ENCODE peak calls at places on chromosome 13, in five cellular contexts. R, W, D, K and J are unnamed samples.

GRCh38 chr13:100530645-100531044 is 57.9 kb downstream of the GGACT start:
- DNase-seq in R (no peak), W (no peak), D (no peak), K (peak), J (no peak)

GRCh38 chr13:42495256-42495655 is 78.7 kb upstream of the TNFSF11 start:
- DNase-seq in R (no peak), W (no peak), D (no peak), K (peak), J (peak)

GRCh38 chr13:64078480-64078936 is 2662.9 kb upstream of the PCDH20 start:
- DNase-seq in R (no peak), W (no peak), D (no peak), K (no peak), J (no peak)

GRCh38 chr13:80340643-80341097 is 256 bp downstream of the SPRY2 start:
- DNase-seq in R (no peak), W (no peak), D (no peak), K (peak), J (no peak)

GRCh38 chr13:44373601-44374347 is at the start of gene SERP2:
- DNase-seq in R (peak), W (no peak), D (no peak), K (peak), J (no peak)

GRCh38 chr13:100564444-100565223 is 24.0 kb downstream of the GGACT start:
- DNase-seq in R (no peak), W (no peak), D (no peak), K (no peak), J (no peak)

GRCh38 chr13:74090869-74091605 is 43.2 kb downstream of the KLF12 start:
- DNase-seq in R (no peak), W (no peak), D (no peak), K (no peak), J (no peak)

GRCh38 chr13:48210178-48210577 is 22.8 kb upstream of the ITM2B start:
- DNase-seq in R (no peak), W (no peak), D (no peak), K (peak), J (peak)

GRCh38 chr13:44715287-44716224 is 139.4 kb upstream of the TSC22D1 start:
- DNase-seq in R (no peak), W (no peak), D (no peak), K (peak), J (peak)

GRCh38 chr13:33152389-33152788 is 133.2 kb downstream of the STARD13 start:
- DNase-seq in R (no peak), W (no peak), D (no peak), K (no peak), J (no peak)

GRCh38 chr13:50406831-50407230 is 391.6 kb downstream of the KCNRG start:
- DNase-seq in R (peak), W (no peak), D (no peak), K (no peak), J (no peak)

GRCh38 chr13:37102896-37103295 is 2.6 kb downstream of the CSNK1A1L start:
- DNase-seq in R (no peak), W (no peak), D (no peak), K (no peak), J (no peak)

GRCh38 chr13:89287381-89287780 is 1616.2 kb downstream of the SLITRK5 start:
- DNase-seq in R (no peak), W (no peak), D (no peak), K (no peak), J (no peak)

GRCh38 chr13:36736119-36736726 is 62.4 kb downstream of the SERTM1 start:
- DNase-seq in R (peak), W (peak), D (peak), K (peak), J (peak)

GRCh38 chr13:31049833-31050232 is 111.9 kb downstream of the HSPH1 start:
- DNase-seq in R (no peak), W (no peak), D (no peak), K (no peak), J (no peak)

GRCh38 chr13:84430015-84430414 is 547.7 kb upstream of the SLITRK1 start:
- DNase-seq in R (no peak), W (no peak), D (no peak), K (peak), J (no peak)

GRCh38 chr13:51614350-51614786 is 30.1 kb downstream of the WDFY2 start:
- DNase-seq in R (no peak), W (no peak), D (no peak), K (peak), J (no peak)

GRCh38 chr13:100491164-100491847 is 97.3 kb downstream of the GGACT start:
- DNase-seq in R (no peak), W (no peak), D (no peak), K (no peak), J (no peak)

GRCh38 chr13:80408270-80408669 is 67.3 kb upstream of the SPRY2 start:
- DNase-seq in R (no peak), W (no peak), D (no peak), K (no peak), J (peak)

GRCh38 chr13:81757348-81757950 is 1416.5 kb upstream of the SPRY2 start:
- DNase-seq in R (no peak), W (no peak), D (no peak), K (no peak), J (no peak)

GRCh38 chr13:42405665-42406390 is 133.9 kb downstream of the AKAP11 start:
- DNase-seq in R (no peak), W (no peak), D (no peak), K (peak), J (peak)

GRCh38 chr13:32426191-32426980 is 1.5 kb downstream of the N4BP2L1 start:
- DNase-seq in R (no peak), W (no peak), D (peak), K (peak), J (no peak)

GRCh38 chr13:43272866-43273265 is 249.5 kb downstream of the DNAJC15 start:
- DNase-seq in R (peak), W (no peak), D (no peak), K (no peak), J (no peak)

GRCh38 chr13:44312898-44313551 is 60.6 kb upstream of the SERP2 start:
- DNase-seq in R (no peak), W (peak), D (no peak), K (peak), J (peak)

GRCh38 chr13:36788276-36788675 is 30.7 kb upstream of the RFXAP start:
- DNase-seq in R (no peak), W (no peak), D (no peak), K (peak), J (peak)

GRCh38 chr13:51179432-51179971 is 42.7 kb upstream of the FAM124A start:
- DNase-seq in R (no peak), W (no peak), D (no peak), K (no peak), J (no peak)

GRCh38 chr13:50323440-50324070 is 308.3 kb downstream of the KCNRG start:
- DNase-seq in R (no peak), W (peak), D (no peak), K (peak), J (peak)

GRCh38 chr13:98348476-98348875 is 171.4 kb upstream of the RNF113B start:
- DNase-seq in R (no peak), W (no peak), D (no peak), K (no peak), J (no peak)

GRCh38 chr13:45336025-45336800 is 4.8 kb downstream of the TPT1 start:
- DNase-seq in R (no peak), W (no peak), D (no peak), K (no peak), J (no peak)

GRCh38 chr13:41568990-41569387 is 111.6 kb downstream of the RGCC start:
- DNase-seq in R (no peak), W (no peak), D (no peak), K (peak), J (no peak)

GRCh38 chr13:98480915-98481510 is 95.9 kb downstream of the STK24 start:
- DNase-seq in R (no peak), W (no peak), D (no peak), K (no peak), J (no peak)

GRCh38 chr13:99619207-99619606 is 117.9 kb downstream of the TM9SF2 start:
- DNase-seq in R (no peak), W (no peak), D (no peak), K (no peak), J (no peak)

GRCh38 chr13:37168151-37168550 is 62.7 kb upstream of the CSNK1A1L start:
- DNase-seq in R (no peak), W (no peak), D (no peak), K (peak), J (no peak)

GRCh38 chr13:27979001-27979643 is 9.4 kb downstream of the URAD start:
- DNase-seq in R (peak), W (no peak), D (no peak), K (no peak), J (no peak)
- TF ChIP-seq EZH2 in R (peak), W (no peak), D (no peak), K (peak), J (no peak)

GRCh38 chr13:114236224-114236623 is 1.5 kb downstream of the CDC16 start:
- DNase-seq in R (no peak), W (no peak), D (no peak), K (no peak), J (no peak)
- H3K9ac ChIP-seq in R (no peak), W (peak), D (peak), K (peak), J (peak)

DNA sequence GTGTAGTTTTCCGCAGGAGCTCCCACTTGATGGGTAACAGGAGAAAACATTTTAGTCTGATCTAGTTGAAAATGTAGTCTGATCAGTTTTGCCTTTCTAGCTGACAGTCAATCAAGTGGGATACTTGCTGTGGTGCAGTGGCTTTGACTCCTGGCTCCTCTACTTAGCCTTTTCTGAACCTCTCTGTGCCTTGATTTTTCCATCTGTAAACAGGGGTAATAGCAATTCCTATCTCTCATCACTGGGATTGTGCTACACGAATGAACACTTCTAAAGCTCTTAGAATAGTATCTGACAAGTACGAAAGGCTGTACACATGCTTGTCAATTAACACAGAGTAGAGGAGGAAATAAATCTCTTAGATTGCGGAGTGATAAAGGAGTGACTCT is 23.3 kb downstream of the GPC6 start:
- DNase-seq in R (no peak), W (no peak), D (no peak), K (no peak), J (no peak)
- TF ChIP-seq EZH2phosphoT487 in R (no peak), W (no peak), D (no peak), K (no peak), J (no peak)

DNA sequence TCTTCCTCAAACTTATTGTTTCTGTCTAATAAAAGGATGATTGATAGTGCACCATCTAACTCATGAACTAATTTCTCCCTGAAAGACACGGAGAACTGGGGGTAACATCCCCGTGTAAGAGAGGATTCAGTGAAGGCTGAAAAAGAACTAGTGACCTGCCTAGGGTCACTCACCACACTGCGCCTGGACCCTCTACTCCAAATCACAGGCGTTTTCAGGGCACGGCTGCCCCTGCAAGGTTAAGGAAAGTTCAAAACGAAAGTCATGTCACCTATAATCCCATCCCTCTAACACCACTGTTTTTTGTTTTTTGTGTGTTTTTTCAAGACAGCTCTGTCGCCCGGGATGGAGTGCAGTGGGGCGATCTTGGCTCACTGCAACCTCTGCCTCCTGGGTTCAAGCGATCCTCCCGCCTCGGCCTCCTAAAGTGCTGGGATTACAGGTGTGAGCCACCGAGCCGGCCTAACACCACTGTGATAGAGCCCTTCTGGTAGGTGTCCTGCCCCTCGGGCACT is 8.7 kb downstream of the URAD start:
- DNase-seq in R (no peak), W (no peak), D (no peak), K (no peak), J (no peak)
- TF ChIP-seq EZH2 in R (no peak), W (no peak), D (no peak), K (peak), J (no peak)

GRCh38 chr13:24168392-24168750 is 7.9 kb downstream of the SPATA13 start:
- DNase-seq in R (peak), W (no peak), D (no peak), K (peak), J (no peak)

GRCh38 chr13:24172071-24172470 is 11.6 kb downstream of the SPATA13 start:
- DNase-seq in R (no peak), W (no peak), D (no peak), K (peak), J (no peak)

GRCh38 chr13:24168980-24169379 is 8.5 kb downstream of the SPATA13 start:
- DNase-seq in R (no peak), W (no peak), D (no peak), K (peak), J (no peak)

GRCh38 chr13:24165746-24166145 is 5.2 kb downstream of the SPATA13 start:
- DNase-seq in R (no peak), W (no peak), D (no peak), K (peak), J (no peak)

DNA sequence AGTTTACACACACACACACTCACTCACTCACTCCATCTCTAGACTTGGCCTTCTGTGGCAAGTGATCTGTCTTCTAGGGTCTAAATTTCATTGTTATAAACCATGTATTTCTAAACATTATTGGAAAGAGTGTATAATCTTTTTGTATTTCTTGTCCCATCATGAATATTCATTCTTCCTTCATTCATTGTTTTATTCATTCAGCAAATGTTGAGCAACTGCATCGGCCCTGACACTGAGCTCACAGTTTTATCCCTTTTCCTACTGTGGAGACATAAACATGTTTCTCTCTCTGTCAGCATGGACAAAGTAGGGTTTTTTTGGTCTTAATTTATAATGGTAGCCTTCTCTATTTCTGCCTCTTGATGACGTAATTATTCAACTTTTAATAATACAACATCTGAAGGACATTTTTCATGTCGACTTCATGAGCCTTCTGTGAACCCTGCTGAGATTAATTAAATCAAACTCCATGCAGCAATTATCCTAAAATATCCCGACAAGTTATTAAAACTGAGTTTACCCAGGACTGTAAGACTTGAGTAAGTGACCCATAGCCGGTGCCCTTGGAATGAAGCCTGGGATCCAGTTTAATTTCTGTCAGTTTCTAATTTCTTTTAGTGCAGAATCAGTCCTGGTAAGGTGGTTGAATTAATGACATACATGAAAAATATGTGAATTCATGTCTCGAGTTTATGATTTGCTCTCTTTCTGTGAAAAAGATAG is 7.3 kb downstream of the SPATA13 start:
- DNase-seq in R (no peak), W (no peak), D (no peak), K (peak), J (no peak)
- H3K9ac ChIP-seq in R (no peak), W (no peak), D (no peak), K (peak), J (no peak)